ENCODE peak calls at places on chromosomes 7 and 10, in nine cellular contexts. One of them, this sample, is unnamed.

GRCh38 chr10:72334196-72334831 is 20.4 kb downstream of the DNAJB12 start:
- DNase-seq in IMR-90: peak; percentile 50
- DNase-seq in effector memory CD4-positive, alpha-beta T cell: no peak
- DNase-seq in skeletal muscle cell: peak; percentile 60
- DNase-seq in colonic mucosa: no peak
- DNase-seq in fibroblast of pulmonary artery: peak; percentile 86
- DNase-seq in ascending aorta: no peak
- DNase-seq in psoas muscle: no peak
- DNase-seq in aorta: no peak
- DNase-seq in this sample: peak; percentile 72

GRCh38 chr10:31644931-31645633 is 283.5 kb downstream of the ARHGAP12 start:
- DNase-seq in colonic mucosa: no peak
- DNase-seq in aorta: no peak
- DNase-seq in ascending aorta: no peak
- DNase-seq in effector memory CD4-positive, alpha-beta T cell: no peak
- DNase-seq in psoas muscle: no peak
- DNase-seq in fibroblast of pulmonary artery: no peak
- DNase-seq in IMR-90: peak; percentile 55
- DNase-seq in skeletal muscle cell: no peak
- DNase-seq in this sample: peak; percentile 42

GRCh38 chr10:11232222-11232961 is 214.7 kb downstream of the CELF2 start:
- DNase-seq in fibroblast of pulmonary artery: no peak
- DNase-seq in aorta: no peak
- DNase-seq in IMR-90: no peak
- DNase-seq in psoas muscle: no peak
- DNase-seq in skeletal muscle cell: no peak
- DNase-seq in colonic mucosa: no peak
- DNase-seq in effector memory CD4-positive, alpha-beta T cell: no peak
- DNase-seq in ascending aorta: no peak
- DNase-seq in this sample: no peak

GRCh38 chr10:23081156-23081833 is 14.1 kb upstream of the MSRB2 start:
- DNase-seq in psoas muscle: no peak
- DNase-seq in IMR-90: peak; percentile 3
- DNase-seq in skeletal muscle cell: no peak
- DNase-seq in aorta: no peak
- DNase-seq in fibroblast of pulmonary artery: no peak
- DNase-seq in effector memory CD4-positive, alpha-beta T cell: no peak
- DNase-seq in colonic mucosa: no peak
- DNase-seq in ascending aorta: no peak
- DNase-seq in this sample: no peak

GRCh38 chr10:624605-625334 is 64.7 kb downstream of the DIP2C start:
- DNase-seq in fibroblast of pulmonary artery: peak; percentile 88
- DNase-seq in colonic mucosa: peak; percentile 55
- DNase-seq in effector memory CD4-positive, alpha-beta T cell: no peak
- DNase-seq in ascending aorta: no peak
- DNase-seq in aorta: no peak
- DNase-seq in psoas muscle: peak; percentile 79
- DNase-seq in skeletal muscle cell: peak; percentile 60
- DNase-seq in IMR-90: peak; percentile 85
- DNase-seq in this sample: peak; percentile 88

GRCh38 chr10:52818019-52818418 is 45.4 kb upstream of the MBL2 start:
- DNase-seq in skeletal muscle cell: peak; percentile 11
- DNase-seq in IMR-90: peak; percentile 59
- DNase-seq in fibroblast of pulmonary artery: peak; percentile 61
- DNase-seq in effector memory CD4-positive, alpha-beta T cell: no peak
- DNase-seq in psoas muscle: no peak
- DNase-seq in colonic mucosa: no peak
- DNase-seq in aorta: no peak
- DNase-seq in ascending aorta: no peak
- DNase-seq in this sample: peak; percentile 27

GRCh38 chr10:83871486-83872081 is 267.7 kb upstream of the GHITM start:
- DNase-seq in effector memory CD4-positive, alpha-beta T cell: peak; percentile 5
- DNase-seq in colonic mucosa: peak; percentile 72
- DNase-seq in skeletal muscle cell: peak; percentile 8
- DNase-seq in aorta: peak; percentile 80
- DNase-seq in fibroblast of pulmonary artery: peak; percentile 72
- DNase-seq in ascending aorta: peak; percentile 75
- DNase-seq in IMR-90: peak; percentile 38
- DNase-seq in psoas muscle: peak; percentile 47
- DNase-seq in this sample: peak; percentile 18

GRCh38 chr7:15291707-15292106 is 270.1 kb downstream of the AGMO start:
- DNase-seq in skeletal muscle cell: no peak
- DNase-seq in psoas muscle: no peak
- DNase-seq in colonic mucosa: no peak
- DNase-seq in fibroblast of pulmonary artery: no peak
- DNase-seq in effector memory CD4-positive, alpha-beta T cell: no peak
- DNase-seq in IMR-90: no peak
- DNase-seq in aorta: no peak
- DNase-seq in ascending aorta: no peak
- DNase-seq in this sample: no peak

GRCh38 chr10:104230490-104230889 is 1.7 kb downstream of the CFAP43 start:
- DNase-seq in fibroblast of pulmonary artery: no peak
- DNase-seq in colonic mucosa: no peak
- DNase-seq in skeletal muscle cell: no peak
- DNase-seq in psoas muscle: no peak
- DNase-seq in aorta: no peak
- DNase-seq in ascending aorta: no peak
- DNase-seq in effector memory CD4-positive, alpha-beta T cell: no peak
- DNase-seq in IMR-90: no peak
- DNase-seq in this sample: no peak

GRCh38 chr7:17325364-17325763 is 26.9 kb downstream of the AHR start:
- DNase-seq in colonic mucosa: no peak
- DNase-seq in aorta: no peak
- DNase-seq in ascending aorta: no peak
- DNase-seq in psoas muscle: no peak
- DNase-seq in skeletal muscle cell: no peak
- DNase-seq in effector memory CD4-positive, alpha-beta T cell: no peak
- DNase-seq in fibroblast of pulmonary artery: no peak
- DNase-seq in IMR-90: peak; percentile 19
- DNase-seq in this sample: peak; percentile 76

GRCh38 chr10:14681305-14681704 is 93.4 kb downstream of the FAM107B start:
- DNase-seq in skeletal muscle cell: no peak
- DNase-seq in ascending aorta: no peak
- DNase-seq in aorta: no peak
- DNase-seq in psoas muscle: no peak
- DNase-seq in fibroblast of pulmonary artery: no peak
- DNase-seq in colonic mucosa: no peak
- DNase-seq in effector memory CD4-positive, alpha-beta T cell: no peak
- DNase-seq in IMR-90: peak; percentile 33
- DNase-seq in this sample: no peak

GRCh38 chr10:108454224-108454623 is 1289.7 kb upstream of the SORCS1 start:
- DNase-seq in colonic mucosa: no peak
- DNase-seq in skeletal muscle cell: no peak
- DNase-seq in psoas muscle: no peak
- DNase-seq in aorta: no peak
- DNase-seq in effector memory CD4-positive, alpha-beta T cell: no peak
- DNase-seq in IMR-90: no peak
- DNase-seq in ascending aorta: no peak
- DNase-seq in fibroblast of pulmonary artery: no peak
- DNase-seq in this sample: no peak

GRCh38 chr7:150986099-150986512 is 4.7 kb upstream of the NOS3 start:
- DNase-seq in colonic mucosa: peak; percentile 79
- DNase-seq in effector memory CD4-positive, alpha-beta T cell: no peak
- DNase-seq in IMR-90: peak; percentile 48
- DNase-seq in ascending aorta: no peak
- DNase-seq in skeletal muscle cell: no peak
- DNase-seq in psoas muscle: peak; percentile 57
- DNase-seq in fibroblast of pulmonary artery: peak; percentile 58
- DNase-seq in aorta: no peak
- DNase-seq in this sample: no peak

DNA sequence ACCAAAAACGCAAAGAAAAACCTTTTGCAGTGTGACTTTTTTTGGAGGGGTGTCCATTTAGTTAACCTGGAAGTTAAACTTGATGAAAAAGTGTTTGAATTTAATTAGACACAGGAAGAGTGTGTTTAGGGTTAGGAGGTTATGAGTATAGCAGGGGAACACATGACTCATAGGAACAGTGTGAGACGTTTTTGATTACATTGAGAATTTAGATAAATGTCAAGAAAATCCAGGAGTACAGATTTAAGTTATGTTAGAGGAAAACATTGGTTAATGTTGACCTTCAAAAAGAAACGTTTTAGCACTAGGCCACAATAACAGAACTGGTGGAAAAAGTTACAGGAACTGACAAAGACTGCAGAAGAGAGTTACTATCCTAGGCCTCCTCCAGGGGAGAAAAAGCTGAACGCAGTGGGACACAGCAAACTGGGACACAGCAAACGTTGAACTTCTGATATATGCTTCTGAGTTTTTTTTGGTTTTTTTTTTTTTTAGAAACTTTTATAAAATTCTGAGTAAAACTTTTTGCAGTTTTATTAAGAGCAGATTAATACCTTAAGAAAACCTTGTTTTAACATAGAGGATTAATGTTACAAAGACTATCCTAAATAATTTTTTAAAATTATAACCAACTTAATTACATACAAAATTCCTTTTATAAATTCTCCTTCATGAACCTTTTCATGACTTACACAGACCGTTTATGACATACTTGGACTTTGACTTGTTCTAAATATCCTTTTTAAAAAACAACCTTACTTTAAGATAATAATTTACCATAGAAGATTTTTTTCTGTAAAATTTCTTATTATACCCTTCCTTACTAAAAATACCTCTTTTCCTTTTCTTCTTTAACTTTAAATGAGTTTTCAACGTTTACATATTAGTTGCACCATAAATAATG is 22.2 kb downstream of the LANCL2 start:
- DNase-seq in IMR-90: peak; percentile 19
- DNase-seq in fibroblast of pulmonary artery: peak; percentile 19
- DNase-seq in ascending aorta: no peak
- DNase-seq in aorta: no peak
- DNase-seq in psoas muscle: no peak
- DNase-seq in colonic mucosa: no peak
- DNase-seq in effector memory CD4-positive, alpha-beta T cell: no peak
- DNase-seq in skeletal muscle cell: no peak
- DNase-seq in this sample: no peak
- H3K4me3 ChIP-seq in IMR-90: no peak overlapping the region
- H3K4me3 ChIP-seq in fibroblast of pulmonary artery: no peak overlapping the region
- H3K4me3 ChIP-seq in ascending aorta: no peak overlapping the region
- H3K4me3 ChIP-seq in aorta: no peak overlapping the region
- H3K4me3 ChIP-seq in psoas muscle: no peak overlapping the region
- H3K4me3 ChIP-seq in colonic mucosa: no peak overlapping the region
- H3K4me3 ChIP-seq in effector memory CD4-positive, alpha-beta T cell: no peak overlapping the region
- H3K4me3 ChIP-seq in skeletal muscle cell: no peak overlapping the region
- H3K4me3 ChIP-seq in this sample: no peak overlapping the region

GRCh38 chr10:35132727-35133126 is 6.1 kb downstream of the CREM start:
- DNase-seq in colonic mucosa: no peak
- DNase-seq in aorta: no peak
- DNase-seq in IMR-90: no peak
- DNase-seq in skeletal muscle cell: no peak
- DNase-seq in effector memory CD4-positive, alpha-beta T cell: no peak
- DNase-seq in fibroblast of pulmonary artery: no peak
- DNase-seq in ascending aorta: no peak
- DNase-seq in psoas muscle: no peak
- DNase-seq in this sample: no peak
- H3K4me3 ChIP-seq in colonic mucosa: no peak overlapping the region
- H3K4me3 ChIP-seq in aorta: no peak overlapping the region
- H3K4me3 ChIP-seq in IMR-90: no peak overlapping the region
- H3K4me3 ChIP-seq in skeletal muscle cell: no peak overlapping the region
- H3K4me3 ChIP-seq in effector memory CD4-positive, alpha-beta T cell: no peak overlapping the region
- H3K4me3 ChIP-seq in fibroblast of pulmonary artery: no peak overlapping the region
- H3K4me3 ChIP-seq in ascending aorta: no peak overlapping the region
- H3K4me3 ChIP-seq in psoas muscle: no peak overlapping the region
- H3K4me3 ChIP-seq in this sample: no peak overlapping the region

GRCh38 chr7:157505646-157506045 is 168.8 kb downstream of the DNAJB6 start:
- DNase-seq in IMR-90: no peak
- DNase-seq in psoas muscle: no peak
- DNase-seq in fibroblast of pulmonary artery: no peak
- DNase-seq in skeletal muscle cell: no peak
- DNase-seq in colonic mucosa: no peak
- DNase-seq in aorta: no peak
- DNase-seq in effector memory CD4-positive, alpha-beta T cell: no peak
- DNase-seq in ascending aorta: no peak
- DNase-seq in this sample: no peak

GRCh38 chr7:157500171-157500960 is 163.6 kb downstream of the DNAJB6 start:
- DNase-seq in aorta: peak; percentile 55
- DNase-seq in skeletal muscle cell: no peak
- DNase-seq in colonic mucosa: no peak
- DNase-seq in psoas muscle: no peak
- DNase-seq in IMR-90: no peak
- DNase-seq in effector memory CD4-positive, alpha-beta T cell: no peak
- DNase-seq in fibroblast of pulmonary artery: no peak
- DNase-seq in ascending aorta: peak; percentile 40
- DNase-seq in this sample: no peak

GRCh38 chr7:157501576-157501975 is 164.8 kb downstream of the DNAJB6 start:
- DNase-seq in psoas muscle: no peak
- DNase-seq in effector memory CD4-positive, alpha-beta T cell: peak; percentile 53
- DNase-seq in ascending aorta: no peak
- DNase-seq in colonic mucosa: no peak
- DNase-seq in IMR-90: no peak
- DNase-seq in aorta: peak; percentile 45
- DNase-seq in skeletal muscle cell: no peak
- DNase-seq in fibroblast of pulmonary artery: no peak
- DNase-seq in this sample: no peak

GRCh38 chr7:157502701-157503111 is 165.9 kb downstream of the DNAJB6 start:
- DNase-seq in psoas muscle: no peak
- DNase-seq in fibroblast of pulmonary artery: peak; percentile 34
- DNase-seq in ascending aorta: peak; percentile 60
- DNase-seq in effector memory CD4-positive, alpha-beta T cell: peak; percentile 71
- DNase-seq in IMR-90: no peak
- DNase-seq in skeletal muscle cell: no peak
- DNase-seq in colonic mucosa: no peak
- DNase-seq in aorta: peak; percentile 70
- DNase-seq in this sample: no peak

DNA sequence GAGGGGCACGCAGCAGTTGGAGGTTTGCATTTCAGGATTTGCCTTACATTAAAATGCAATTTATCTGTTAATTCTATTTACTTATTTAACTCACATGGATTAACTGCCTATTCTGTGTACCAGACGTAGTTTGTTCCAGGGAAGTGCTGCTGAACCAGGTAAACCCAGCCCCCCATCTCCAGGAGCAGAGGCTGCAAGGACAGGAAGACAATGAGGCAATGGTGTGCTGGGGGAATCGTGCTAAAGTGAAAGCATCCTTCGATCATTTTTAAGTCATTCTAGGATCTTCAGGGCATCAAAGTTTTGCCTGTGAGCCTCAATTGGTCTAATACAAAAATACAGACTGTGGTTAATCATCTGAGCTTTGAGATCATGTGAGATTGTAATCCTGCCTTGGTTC is 166.4 kb downstream of the DNAJB6 start:
- DNase-seq in aorta: no peak
- DNase-seq in colonic mucosa: no peak
- DNase-seq in ascending aorta: peak; percentile 16
- DNase-seq in psoas muscle: no peak
- DNase-seq in IMR-90: no peak
- DNase-seq in fibroblast of pulmonary artery: no peak
- DNase-seq in skeletal muscle cell: no peak
- DNase-seq in effector memory CD4-positive, alpha-beta T cell: peak; percentile 13
- DNase-seq in this sample: no peak
- H3K4me3 ChIP-seq in aorta: no peak overlapping the region
- H3K4me3 ChIP-seq in colonic mucosa: no peak overlapping the region
- H3K4me3 ChIP-seq in ascending aorta: no peak overlapping the region
- H3K4me3 ChIP-seq in psoas muscle: no peak overlapping the region
- H3K4me3 ChIP-seq in IMR-90: no peak overlapping the region
- H3K4me3 ChIP-seq in fibroblast of pulmonary artery: no peak overlapping the region
- H3K4me3 ChIP-seq in skeletal muscle cell: no peak overlapping the region
- H3K4me3 ChIP-seq in effector memory CD4-positive, alpha-beta T cell: peak overlapping the region; percentile 37
- H3K4me3 ChIP-seq in this sample: no peak overlapping the region

DNA sequence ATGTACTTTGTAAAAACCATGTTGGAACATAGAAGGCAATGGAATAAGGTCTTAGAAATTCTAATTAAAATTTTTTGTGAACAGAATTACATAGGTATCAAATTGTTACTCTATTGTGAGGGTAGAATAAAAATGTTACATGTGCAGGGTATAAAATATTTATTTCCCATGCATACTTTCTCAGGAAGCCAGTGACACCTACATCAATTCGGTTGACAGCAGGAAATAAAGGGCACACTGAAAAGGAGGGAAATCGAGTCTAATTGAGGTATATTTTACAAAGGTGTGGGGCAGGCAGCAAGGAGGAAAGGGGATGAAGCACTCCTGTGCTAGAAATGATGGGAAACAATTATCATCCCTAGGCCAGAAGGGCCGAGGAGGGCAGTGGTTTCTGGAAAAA is 244.9 kb downstream of the C7orf25 start:
- DNase-seq in ascending aorta: no peak
- DNase-seq in effector memory CD4-positive, alpha-beta T cell: no peak
- DNase-seq in fibroblast of pulmonary artery: no peak
- DNase-seq in colonic mucosa: no peak
- DNase-seq in aorta: no peak
- DNase-seq in psoas muscle: no peak
- DNase-seq in skeletal muscle cell: no peak
- DNase-seq in IMR-90: no peak
- DNase-seq in this sample: no peak
- H3K4me3 ChIP-seq in ascending aorta: no peak overlapping the region
- H3K4me3 ChIP-seq in effector memory CD4-positive, alpha-beta T cell: no peak overlapping the region
- H3K4me3 ChIP-seq in fibroblast of pulmonary artery: no peak overlapping the region
- H3K4me3 ChIP-seq in colonic mucosa: no peak overlapping the region
- H3K4me3 ChIP-seq in aorta: no peak overlapping the region
- H3K4me3 ChIP-seq in psoas muscle: no peak overlapping the region
- H3K4me3 ChIP-seq in skeletal muscle cell: no peak overlapping the region
- H3K4me3 ChIP-seq in IMR-90: no peak overlapping the region
- H3K4me3 ChIP-seq in this sample: no peak overlapping the region